ENCODE peak calls at places on chromosome 19, in six cellular contexts. One of them, this sample, is unnamed.

GRCh38 chr19:46350758-46351159 is 3.9 kb downstream of the PPP5C start:
- DNase-seq in AG09319: no peak
- DNase-seq in IMR-90: no peak
- DNase-seq in left ventricle myocardium inferior: no peak
- DNase-seq in K562: no peak
- DNase-seq in endothelial cell: no peak
- DNase-seq in this sample: peak; percentile 68

GRCh38 chr19:39768334-39768733 is 10.3 kb upstream of the LEUTX start:
- DNase-seq in AG09319: no peak
- DNase-seq in IMR-90: no peak
- DNase-seq in left ventricle myocardium inferior: no peak
- DNase-seq in K562: no peak
- DNase-seq in endothelial cell: no peak
- DNase-seq in this sample: no peak

GRCh38 chr19:23547816-23548430 is 139.1 kb downstream of the ZNF675 start:
- DNase-seq in AG09319: no peak
- DNase-seq in IMR-90: no peak
- DNase-seq in left ventricle myocardium inferior: no peak
- DNase-seq in K562: no peak
- DNase-seq in endothelial cell: no peak
- DNase-seq in this sample: no peak

GRCh38 chr19:801030-801860 is 4.0 kb downstream of the PTBP1 start:
- DNase-seq in AG09319: no peak
- DNase-seq in IMR-90: no peak
- DNase-seq in left ventricle myocardium inferior: peak; percentile 88
- DNase-seq in K562: no peak
- DNase-seq in endothelial cell: no peak
- DNase-seq in this sample: peak; percentile 40

GRCh38 chr19:37893845-37894575 is 12.4 kb downstream of the WDR87 start:
- DNase-seq in AG09319: no peak
- DNase-seq in IMR-90: no peak
- DNase-seq in left ventricle myocardium inferior: no peak
- DNase-seq in K562: no peak
- DNase-seq in endothelial cell: no peak
- DNase-seq in this sample: no peak

GRCh38 chr19:46773018-46773399 is 15.4 kb downstream of the SLC1A5 start:
- DNase-seq in AG09319: no peak
- DNase-seq in IMR-90: no peak
- DNase-seq in left ventricle myocardium inferior: no peak
- DNase-seq in K562: no peak
- DNase-seq in endothelial cell: no peak
- DNase-seq in this sample: no peak

GRCh38 chr19:31905980-31906948 is 439.1 kb upstream of the ZNF507 start:
- DNase-seq in AG09319: no peak
- DNase-seq in IMR-90: no peak
- DNase-seq in left ventricle myocardium inferior: peak; percentile 17
- DNase-seq in K562: no peak
- DNase-seq in endothelial cell: no peak
- DNase-seq in this sample: no peak

GRCh38 chr19:4636151-4636717 is 3.1 kb upstream of the TNFAIP8L1 start:
- DNase-seq in AG09319: peak; percentile 12
- DNase-seq in IMR-90: peak; percentile 34
- DNase-seq in left ventricle myocardium inferior: peak; percentile 74
- DNase-seq in K562: peak; percentile 82
- DNase-seq in endothelial cell: peak; percentile 93
- DNase-seq in this sample: peak; percentile 78

GRCh38 chr19:47430041-47430802 is 10.9 kb upstream of the MEIS3 start:
- DNase-seq in AG09319: no peak
- DNase-seq in IMR-90: peak; percentile 27
- DNase-seq in left ventricle myocardium inferior: no peak
- DNase-seq in K562: no peak
- DNase-seq in endothelial cell: no peak
- DNase-seq in this sample: peak; percentile 64

GRCh38 chr19:13022859-13023636 is 27.8 kb downstream of the NFIX start:
- DNase-seq in AG09319: peak; percentile 97
- DNase-seq in IMR-90: peak; percentile 95
- DNase-seq in left ventricle myocardium inferior: peak; percentile 87
- DNase-seq in K562: peak; percentile 76
- DNase-seq in endothelial cell: no peak
- DNase-seq in this sample: peak; percentile 29

GRCh38 chr19:7067716-7068115 is 1.8 kb upstream of the ZNF557 start:
- DNase-seq in AG09319: no peak
- DNase-seq in IMR-90: peak; percentile 49
- DNase-seq in left ventricle myocardium inferior: no peak
- DNase-seq in K562: no peak
- DNase-seq in endothelial cell: no peak
- DNase-seq in this sample: no peak

GRCh38 chr19:2517881-2518601 is 42.1 kb downstream of the GADD45B start:
- DNase-seq in AG09319: no peak
- DNase-seq in IMR-90: no peak
- DNase-seq in left ventricle myocardium inferior: no peak
- DNase-seq in K562: no peak
- DNase-seq in endothelial cell: no peak
- DNase-seq in this sample: peak; percentile 33

DNA sequence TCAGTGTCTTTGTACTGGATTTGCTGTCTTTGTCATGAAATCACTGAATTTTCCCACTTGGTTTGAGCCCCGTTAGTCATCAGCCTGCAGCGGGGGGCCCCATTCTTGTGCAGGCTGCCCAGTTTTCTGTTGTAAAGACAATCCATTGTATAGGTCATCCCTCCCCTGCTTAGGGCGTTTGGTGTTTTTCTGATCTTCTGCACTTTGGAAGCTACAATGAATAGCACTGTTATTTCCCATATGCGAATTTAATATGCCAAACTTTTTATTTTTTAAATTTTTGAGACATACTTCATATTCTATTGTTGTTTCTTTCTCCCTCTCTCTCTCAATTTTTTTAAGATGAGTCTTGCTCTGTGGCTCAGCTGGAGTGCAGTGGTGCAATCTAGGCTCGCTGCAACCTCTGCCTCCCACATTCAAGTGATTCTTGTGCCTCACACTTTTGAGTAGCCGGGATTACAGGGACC is 9.0 kb downstream of the SLC27A1 start:
- DNase-seq in AG09319: no peak
- DNase-seq in IMR-90: peak; percentile 76
- DNase-seq in left ventricle myocardium inferior: no peak
- DNase-seq in K562: no peak
- DNase-seq in endothelial cell: no peak
- DNase-seq in this sample: no peak
- TF ChIP-seq CTCF in AG09319: no peak
- TF ChIP-seq CTCF in IMR-90: no peak
- TF ChIP-seq CTCF in left ventricle myocardium inferior: no peak
- TF ChIP-seq CTCF in K562: no peak
- TF ChIP-seq CTCF in endothelial cell: no peak
- TF ChIP-seq CTCF in this sample: no peak

GRCh38 chr19:3575260-3575741 is 2.6 kb downstream of the HMG20B start:
- DNase-seq in AG09319: no peak
- DNase-seq in IMR-90: peak; percentile 16
- DNase-seq in left ventricle myocardium inferior: no peak
- DNase-seq in K562: no peak
- DNase-seq in endothelial cell: peak; percentile 49
- DNase-seq in this sample: peak; percentile 51
- TF ChIP-seq CTCF in AG09319: no peak
- TF ChIP-seq CTCF in IMR-90: peak; percentile 22
- TF ChIP-seq CTCF in left ventricle myocardium inferior: no peak
- TF ChIP-seq CTCF in K562: peak; percentile 64
- TF ChIP-seq CTCF in endothelial cell: no peak
- TF ChIP-seq CTCF in this sample: no peak

GRCh38 chr19:43105496-43105895 is 23.0 kb upstream of the PSG2 start:
- DNase-seq in AG09319: no peak
- DNase-seq in IMR-90: peak; percentile 44
- DNase-seq in left ventricle myocardium inferior: no peak
- DNase-seq in K562: no peak
- DNase-seq in endothelial cell: no peak
- DNase-seq in this sample: no peak
- TF ChIP-seq CTCF in AG09319: no peak
- TF ChIP-seq CTCF in IMR-90: no peak
- TF ChIP-seq CTCF in left ventricle myocardium inferior: no peak
- TF ChIP-seq CTCF in K562: no peak
- TF ChIP-seq CTCF in endothelial cell: no peak
- TF ChIP-seq CTCF in this sample: no peak

DNA sequence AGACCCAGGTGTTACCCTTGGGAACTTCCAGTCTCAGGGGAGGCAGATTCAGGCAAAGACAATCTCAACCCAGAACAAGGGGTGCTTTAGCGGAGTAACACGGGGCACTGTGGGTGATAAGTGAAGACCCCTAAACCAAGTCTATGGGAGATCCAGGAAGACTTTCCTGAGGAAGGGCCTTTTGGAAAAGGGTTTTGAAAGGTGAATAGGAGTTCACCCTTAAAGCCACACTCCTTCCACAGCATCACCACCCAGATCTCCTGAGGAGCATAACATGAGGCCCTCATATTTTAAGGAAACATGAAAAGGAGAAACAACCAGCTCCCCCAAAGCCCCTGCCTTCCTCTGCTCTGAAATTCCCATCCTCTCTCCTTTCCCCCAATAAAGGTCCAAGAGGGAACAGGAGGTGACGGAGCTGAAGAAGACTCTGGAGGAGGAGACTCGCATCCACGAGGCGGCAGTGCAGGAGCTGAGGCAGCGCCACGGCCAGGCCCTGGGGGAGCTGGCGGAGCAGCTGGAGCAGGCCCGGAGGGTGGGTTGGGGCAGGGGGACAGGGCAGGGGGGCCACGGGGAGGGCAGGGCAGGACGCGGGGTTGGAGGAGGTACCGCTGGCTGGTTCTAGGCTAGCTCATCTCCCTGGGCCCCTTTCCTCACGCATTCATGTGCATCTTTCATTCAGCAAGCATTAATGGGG is 52.7 kb downstream of the KCNC3 start:
- DNase-seq in AG09319: no peak
- DNase-seq in IMR-90: no peak
- DNase-seq in left ventricle myocardium inferior: no peak
- DNase-seq in K562: peak; percentile 30
- DNase-seq in endothelial cell: no peak
- DNase-seq in this sample: no peak
- TF ChIP-seq CTCF in AG09319: no peak
- TF ChIP-seq CTCF in IMR-90: no peak
- TF ChIP-seq CTCF in left ventricle myocardium inferior: no peak
- TF ChIP-seq CTCF in K562: peak; percentile 17
- TF ChIP-seq CTCF in endothelial cell: no peak
- TF ChIP-seq CTCF in this sample: no peak

GRCh38 chr19:45164577-45165335 is 4.0 kb upstream of the NKPD1 start:
- DNase-seq in AG09319: no peak
- DNase-seq in IMR-90: peak; percentile 46
- DNase-seq in left ventricle myocardium inferior: peak; percentile 45
- DNase-seq in K562: peak; percentile 50
- DNase-seq in endothelial cell: no peak
- DNase-seq in this sample: peak; percentile 88
- TF ChIP-seq CTCF in AG09319: no peak
- TF ChIP-seq CTCF in IMR-90: no peak
- TF ChIP-seq CTCF in left ventricle myocardium inferior: no peak
- TF ChIP-seq CTCF in K562: no peak
- TF ChIP-seq CTCF in endothelial cell: no peak
- TF ChIP-seq CTCF in this sample: no peak

GRCh38 chr19:57807541-57807940 is 7.2 kb downstream of the ZNF552 start:
- DNase-seq in AG09319: no peak
- DNase-seq in IMR-90: no peak
- DNase-seq in left ventricle myocardium inferior: no peak
- DNase-seq in K562: no peak
- DNase-seq in endothelial cell: no peak
- DNase-seq in this sample: no peak
- TF ChIP-seq CTCF in AG09319: no peak
- TF ChIP-seq CTCF in IMR-90: no peak
- TF ChIP-seq CTCF in left ventricle myocardium inferior: no peak
- TF ChIP-seq CTCF in K562: no peak
- TF ChIP-seq CTCF in endothelial cell: no peak
- TF ChIP-seq CTCF in this sample: no peak

GRCh38 chr19:49872245-49873148 is 4.7 kb downstream of the AKT1S1 start:
- DNase-seq in AG09319: no peak
- DNase-seq in IMR-90: no peak
- DNase-seq in left ventricle myocardium inferior: no peak
- DNase-seq in K562: no peak
- DNase-seq in endothelial cell: no peak
- DNase-seq in this sample: no peak
- TF ChIP-seq CTCF in AG09319: no peak
- TF ChIP-seq CTCF in IMR-90: no peak
- TF ChIP-seq CTCF in left ventricle myocardium inferior: no peak
- TF ChIP-seq CTCF in K562: no peak
- TF ChIP-seq CTCF in endothelial cell: no peak
- TF ChIP-seq CTCF in this sample: no peak

GRCh38 chr19:41540041-41540695 is 35.8 kb upstream of the CEACAM21 start:
- DNase-seq in AG09319: no peak
- DNase-seq in IMR-90: no peak
- DNase-seq in left ventricle myocardium inferior: no peak
- DNase-seq in K562: no peak
- DNase-seq in endothelial cell: no peak
- DNase-seq in this sample: no peak

GRCh38 chr19:41535029-41535622 is 40.8 kb upstream of the CEACAM21 start:
- DNase-seq in AG09319: no peak
- DNase-seq in IMR-90: no peak
- DNase-seq in left ventricle myocardium inferior: no peak
- DNase-seq in K562: no peak
- DNase-seq in endothelial cell: no peak
- DNase-seq in this sample: no peak

GRCh38 chr19:41541990-41542584 is 33.9 kb upstream of the CEACAM21 start:
- DNase-seq in AG09319: no peak
- DNase-seq in IMR-90: peak; percentile 4
- DNase-seq in left ventricle myocardium inferior: peak; percentile 56
- DNase-seq in K562: peak; percentile 47
- DNase-seq in endothelial cell: peak; percentile 71
- DNase-seq in this sample: peak; percentile 88

GRCh38 chr19:41533691-41534090 is 42.3 kb upstream of the CEACAM21 start:
- DNase-seq in AG09319: no peak
- DNase-seq in IMR-90: no peak
- DNase-seq in left ventricle myocardium inferior: no peak
- DNase-seq in K562: no peak
- DNase-seq in endothelial cell: no peak
- DNase-seq in this sample: no peak

GRCh38 chr19:41537789-41538188 is 38.2 kb upstream of the CEACAM21 start:
- DNase-seq in AG09319: no peak
- DNase-seq in IMR-90: peak; percentile 22
- DNase-seq in left ventricle myocardium inferior: no peak
- DNase-seq in K562: peak; percentile 22
- DNase-seq in endothelial cell: no peak
- DNase-seq in this sample: peak; percentile 64
- TF ChIP-seq CTCF in AG09319: peak; percentile 46
- TF ChIP-seq CTCF in IMR-90: peak; percentile 62
- TF ChIP-seq CTCF in left ventricle myocardium inferior: peak; percentile 62
- TF ChIP-seq CTCF in K562: peak; percentile 58
- TF ChIP-seq CTCF in endothelial cell: peak; percentile 61
- TF ChIP-seq CTCF in this sample: peak; percentile 71